ENCODE peak calls at places on chromosomes 7 and 10, in five cellular contexts. K is lower leg skin, L is HCT116, I is GM12864, N is neural progenitor cell. W is an unnamed sample.

GRCh38 chr10:70753841-70754621 is 31.1 kb downstream of the TBATA start:
- DNase-seq in I (no peak), L (no peak), K (no peak), N (no peak), W (no peak)

GRCh38 chr10:101690461-101690860 is 4.5 kb downstream of the FBXW4 start:
- DNase-seq in K (no peak), N (no peak), I (no peak), L (no peak), W (no peak)

GRCh38 chr7:151141855-151142685 is 25.4 kb downstream of the GBX1 start:
- DNase-seq in K (no peak), N (no peak), I (no peak), L (no peak), W (no peak)

GRCh38 chr7:37201003-37201875 is 247.4 kb downstream of the ELMO1 start:
- DNase-seq in N (peak; percentile 91), K (peak; percentile 94), L (peak; percentile 61), I (peak; percentile 29), W (peak; percentile 49)

GRCh38 chr7:22238354-22239311 is 118.3 kb downstream of the RAPGEF5 start:
- DNase-seq in K (no peak), L (no peak), I (no peak), N (no peak), W (no peak)

GRCh38 chr7:156015237-156016020 is 203.2 kb upstream of the SHH start:
- DNase-seq in L (no peak), K (peak; percentile 56), N (no peak), I (no peak), W (no peak)

GRCh38 chr7:88092676-88092999 is 127.2 kb downstream of the SRI start:
- DNase-seq in L (no peak), I (no peak), N (no peak), K (no peak), W (no peak)

GRCh38 chr10:114648368-114648767 is 9.7 kb downstream of the ABLIM1 start:
- DNase-seq in N (no peak), K (no peak), L (no peak), I (no peak), W (no peak)

GRCh38 chr10:95360122-95360715 is 69.4 kb upstream of the PDLIM1 start:
- DNase-seq in L (no peak), K (no peak), N (no peak), I (peak; percentile 27), W (no peak)

GRCh38 chr7:138460176-138460648 is at the start of gene TRIM24:
- DNase-seq in I (peak; percentile 83), K (peak; percentile 99), L (no peak), N (no peak), W (no peak)

GRCh38 chr7:130628901-130629300 is 39.6 kb downstream of the COPG2 start:
- DNase-seq in N (no peak), L (no peak), I (no peak), K (no peak), W (no peak)

GRCh38 chr10:33196710-33197406 is 137.6 kb downstream of the NRP1 start:
- DNase-seq in I (no peak), K (no peak), N (no peak), L (no peak), W (no peak)

GRCh38 chr7:17009007-17009719 is 127.4 kb upstream of the AGR3 start:
- DNase-seq in K (no peak), I (peak; percentile 15), L (peak; percentile 27), N (no peak), W (no peak)

GRCh38 chr7:45506059-45506458 is 68.1 kb upstream of the ADCY1 start:
- DNase-seq in L (no peak), I (no peak), N (no peak), K (no peak), W (no peak)

DNA sequence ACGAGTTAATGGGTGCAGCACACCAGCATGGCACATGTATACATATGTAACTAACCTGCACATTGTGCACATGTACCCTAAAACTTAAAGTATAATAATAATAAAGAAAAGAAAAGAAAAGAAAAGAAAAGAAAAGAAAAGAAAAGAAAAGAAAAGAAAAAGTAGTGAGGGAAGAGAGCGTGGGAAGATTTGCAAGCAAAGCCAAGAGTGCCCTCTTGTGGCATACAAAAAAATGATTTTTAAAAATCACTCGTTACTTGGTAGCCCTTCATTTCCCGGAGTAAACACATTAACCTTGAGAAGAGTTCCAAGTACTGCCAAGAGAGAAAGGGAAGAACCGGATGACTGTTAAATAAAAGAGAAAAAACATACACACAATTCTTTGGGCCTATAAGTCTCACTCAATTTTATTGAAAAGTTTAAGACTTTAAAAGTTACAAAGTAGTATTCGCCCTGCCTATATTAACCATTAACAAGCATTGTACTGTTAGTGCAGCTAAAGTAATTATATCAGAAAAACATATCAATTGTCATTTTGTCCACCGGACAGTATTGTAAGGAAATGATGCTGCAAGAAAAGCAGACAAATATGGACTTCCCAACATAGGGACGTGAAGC is 6.2 kb upstream of the CH25H start:
- DNase-seq in N (peak; percentile 54), I (no peak), K (no peak), L (no peak), W (peak; percentile 39)
- TF ChIP-seq CTCF in N (peak; percentile 69), I (peak; percentile 57), K (no peak), L (peak; percentile 82), W (peak; percentile 59)

GRCh38 chr7:131753620-131754222 is 197.3 kb upstream of the PODXL start:
- DNase-seq in L (peak; percentile 22), I (no peak), K (no peak), N (peak; percentile 67), W (no peak)
- TF ChIP-seq CTCF in L (peak; percentile 23), I (peak; percentile 50), K (no peak), N (peak; percentile 68), W (peak; percentile 28)

GRCh38 chr7:104416866-104417393 is 88.5 kb downstream of the LHFPL3 start:
- DNase-seq in I (no peak), N (no peak), L (no peak), K (no peak), W (no peak)

GRCh38 chr7:104410742-104411141 is 82.3 kb downstream of the LHFPL3 start:
- DNase-seq in N (no peak), L (no peak), K (no peak), I (no peak), W (no peak)

GRCh38 chr7:104415700-104416099 is 87.3 kb downstream of the LHFPL3 start:
- DNase-seq in L (no peak), N (no peak), K (no peak), I (no peak), W (no peak)
- TF ChIP-seq CTCF in L (peak; percentile 11), N (no peak), K (no peak), I (peak; percentile 22), W (no peak)

GRCh38 chr10:113524120-113524519 is 28.7 kb upstream of the HABP2 start:
- DNase-seq in L (no peak), K (peak; percentile 20), N (peak; percentile 45), I (no peak), W (no peak)
- TF ChIP-seq CTCF in L (peak; percentile 9), K (no peak), N (no peak), I (no peak), W (no peak)

DNA sequence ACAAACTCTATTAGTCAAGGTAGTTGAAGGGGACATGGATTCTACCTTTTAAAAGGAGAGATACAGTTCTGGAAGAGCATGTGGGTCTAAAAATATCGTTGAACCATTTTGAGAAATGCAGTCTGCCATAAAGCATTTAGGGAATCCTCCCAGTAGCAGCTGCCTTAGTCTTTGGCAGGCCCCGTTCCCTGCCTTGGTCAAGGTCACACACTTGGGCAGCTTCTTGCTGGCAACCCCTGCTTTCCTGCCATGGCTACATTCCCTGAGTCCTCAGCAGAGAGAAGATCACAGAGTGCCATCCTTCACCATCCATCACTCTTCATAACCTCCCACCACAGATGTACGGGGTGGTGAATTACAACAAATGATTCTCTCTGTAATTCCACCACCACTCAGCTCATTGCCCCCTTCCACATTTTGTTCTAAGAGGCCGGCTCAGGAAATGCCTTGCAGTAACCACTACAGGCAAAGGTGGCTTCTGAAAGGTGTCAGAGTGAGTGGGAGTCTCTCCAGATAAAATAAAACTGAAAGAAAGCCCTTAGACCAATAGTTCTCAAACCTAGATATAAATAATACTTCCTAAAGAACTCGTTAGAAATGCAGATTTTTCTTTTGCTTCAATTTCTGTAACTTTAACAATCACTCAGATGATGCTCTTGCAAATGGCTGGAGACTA is 121.4 kb upstream of the STK17A start:
- DNase-seq in I (no peak), N (no peak), K (no peak), L (no peak), W (peak; percentile 38)
- TF ChIP-seq CTCF in I (no peak), N (no peak), K (no peak), L (no peak), W (no peak)

GRCh38 chr7:82017334-82017943 is 247.6 kb upstream of the HGF start:
- DNase-seq in I (no peak), K (no peak), L (peak; percentile 24), N (peak; percentile 24), W (no peak)
- TF ChIP-seq CTCF in I (peak; percentile 10), K (no peak), L (peak; percentile 61), N (peak; percentile 68), W (peak; percentile 42)

GRCh38 chr10:18472977-18473376 is 178.4 kb downstream of the NSUN6 start:
- DNase-seq in L (no peak), I (no peak), K (no peak), N (no peak), W (no peak)
- TF ChIP-seq CTCF in L (no peak), I (peak; percentile 43), K (no peak), N (peak; percentile 35), W (peak; percentile 46)

DNA sequence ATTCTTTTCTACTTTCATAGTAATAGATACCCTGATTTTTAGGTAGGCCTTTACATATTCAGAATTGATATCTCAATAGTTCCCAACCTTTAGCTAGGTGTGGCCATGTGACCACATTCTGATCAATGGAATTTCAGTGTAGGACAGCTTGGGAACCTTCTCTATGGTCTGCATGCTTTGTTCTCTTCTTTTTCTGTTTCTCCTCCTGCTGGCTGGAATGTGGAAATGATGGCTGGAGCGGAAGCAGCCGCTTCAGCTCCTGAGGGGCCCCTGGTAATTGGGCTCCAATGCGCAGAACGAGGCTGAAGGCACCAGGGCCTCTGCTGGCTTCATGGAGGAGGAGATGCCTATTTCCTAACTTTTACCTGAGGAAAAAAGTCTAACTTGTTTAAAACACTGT is 152.6 kb downstream of the ZMYND11 start:
- DNase-seq in K (no peak), I (no peak), L (peak; percentile 53), N (peak; percentile 28), W (no peak)
- TF ChIP-seq CTCF in K (no peak), I (peak; percentile 24), L (peak; percentile 36), N (peak; percentile 33), W (no peak)